ENCODE peak calls at places on chromosomes 5 and 9, in eight cellular contexts. One of them, this sample, is unnamed. For H3K27me3, the result is how much of the 10 kb centered on the place peaks cover.

GRCh38 chr5:137570070-137570469 is 70.9 kb upstream of the SPOCK1 start:
- DNase-seq in transverse colon: no peak
- DNase-seq in HepG2: no peak
- DNase-seq in SK-N-SH: no peak
- DNase-seq in stomach: no peak
- DNase-seq in upper lobe of left lung: no peak
- DNase-seq in H1: no peak
- DNase-seq in sigmoid colon: no peak
- DNase-seq in this sample: no peak

GRCh38 chr5:139644646-139645494 is 3.3 kb upstream of the CXXC5 start:
- DNase-seq in transverse colon: no peak
- DNase-seq in HepG2: no peak
- DNase-seq in SK-N-SH: peak
- DNase-seq in stomach: peak
- DNase-seq in upper lobe of left lung: peak
- DNase-seq in H1: no peak
- DNase-seq in sigmoid colon: peak
- DNase-seq in this sample: no peak

GRCh38 chr9:96636368-96636767 is 16.7 kb upstream of the CDC14B start:
- DNase-seq in transverse colon: no peak
- DNase-seq in HepG2: no peak
- DNase-seq in SK-N-SH: no peak
- DNase-seq in stomach: no peak
- DNase-seq in upper lobe of left lung: no peak
- DNase-seq in H1: no peak
- DNase-seq in sigmoid colon: no peak
- DNase-seq in this sample: no peak

GRCh38 chr9:12819436-12820185 is 44.8 kb downstream of the LURAP1L start:
- DNase-seq in transverse colon: peak
- DNase-seq in HepG2: peak
- DNase-seq in SK-N-SH: no peak
- DNase-seq in stomach: no peak
- DNase-seq in upper lobe of left lung: peak
- DNase-seq in H1: peak
- DNase-seq in sigmoid colon: no peak
- DNase-seq in this sample: no peak

GRCh38 chr9:122991370-122991830 is 42.1 kb upstream of the GPR21 start:
- DNase-seq in transverse colon: no peak
- DNase-seq in HepG2: peak
- DNase-seq in SK-N-SH: peak
- DNase-seq in stomach: no peak
- DNase-seq in upper lobe of left lung: no peak
- DNase-seq in H1: no peak
- DNase-seq in sigmoid colon: no peak
- DNase-seq in this sample: no peak

GRCh38 chr9:26656003-26656940 is 236.3 kb downstream of the CAAP1 start:
- DNase-seq in transverse colon: no peak
- DNase-seq in HepG2: peak
- DNase-seq in SK-N-SH: peak
- DNase-seq in stomach: no peak
- DNase-seq in upper lobe of left lung: no peak
- DNase-seq in H1: peak
- DNase-seq in sigmoid colon: no peak
- DNase-seq in this sample: no peak

GRCh38 chr9:8863886-8864881 is 1064.6 kb upstream of the DMAC1 start:
- DNase-seq in transverse colon: no peak
- DNase-seq in HepG2: no peak
- DNase-seq in SK-N-SH: no peak
- DNase-seq in stomach: no peak
- DNase-seq in upper lobe of left lung: no peak
- DNase-seq in H1: no peak
- DNase-seq in sigmoid colon: no peak
- DNase-seq in this sample: no peak

GRCh38 chr5:54651482-54652076 is 134.0 kb downstream of the SNX18 start:
- DNase-seq in transverse colon: peak
- DNase-seq in HepG2: no peak
- DNase-seq in SK-N-SH: peak
- DNase-seq in stomach: peak
- DNase-seq in upper lobe of left lung: peak
- DNase-seq in H1: no peak
- DNase-seq in sigmoid colon: peak
- DNase-seq in this sample: peak

GRCh38 chr9:69748304-69748703 is 11.5 kb downstream of the PTAR1 start:
- DNase-seq in transverse colon: no peak
- DNase-seq in HepG2: peak
- DNase-seq in SK-N-SH: no peak
- DNase-seq in stomach: no peak
- DNase-seq in upper lobe of left lung: no peak
- DNase-seq in H1: no peak
- DNase-seq in sigmoid colon: no peak
- DNase-seq in this sample: no peak

GRCh38 chr9:88766778-88767503 is 224.3 kb upstream of the S1PR3 start:
- DNase-seq in transverse colon: no peak
- DNase-seq in HepG2: no peak
- DNase-seq in SK-N-SH: no peak
- DNase-seq in stomach: no peak
- DNase-seq in upper lobe of left lung: no peak
- DNase-seq in H1: no peak
- DNase-seq in sigmoid colon: no peak
- DNase-seq in this sample: no peak

GRCh38 chr5:18236386-18236785 is 602.1 kb downstream of the TAF11L14 start:
- DNase-seq in transverse colon: no peak
- DNase-seq in HepG2: no peak
- DNase-seq in SK-N-SH: no peak
- DNase-seq in stomach: no peak
- DNase-seq in upper lobe of left lung: no peak
- DNase-seq in H1: no peak
- DNase-seq in sigmoid colon: no peak
- DNase-seq in this sample: no peak

GRCh38 chr5:41418220-41419031 is 92.0 kb downstream of the PLCXD3 start:
- DNase-seq in transverse colon: no peak
- DNase-seq in HepG2: no peak
- DNase-seq in SK-N-SH: no peak
- DNase-seq in stomach: no peak
- DNase-seq in upper lobe of left lung: no peak
- DNase-seq in H1: no peak
- DNase-seq in sigmoid colon: no peak
- DNase-seq in this sample: no peak

GRCh38 chr9:33698267-33698666 is 97.1 kb upstream of the PRSS3 start:
- DNase-seq in transverse colon: no peak
- DNase-seq in HepG2: no peak
- DNase-seq in SK-N-SH: no peak
- DNase-seq in stomach: no peak
- DNase-seq in upper lobe of left lung: no peak
- DNase-seq in H1: no peak
- DNase-seq in sigmoid colon: no peak
- DNase-seq in this sample: no peak

GRCh38 chr5:5424736-5425135 is 2.3 kb downstream of the ICE1 start:
- DNase-seq in transverse colon: no peak
- DNase-seq in HepG2: no peak
- DNase-seq in SK-N-SH: no peak
- DNase-seq in stomach: no peak
- DNase-seq in upper lobe of left lung: no peak
- DNase-seq in H1: no peak
- DNase-seq in sigmoid colon: no peak
- DNase-seq in this sample: no peak

GRCh38 chr9:127175319-127175715 is 52.9 kb upstream of the ANGPTL2 start:
- DNase-seq in transverse colon: no peak
- DNase-seq in HepG2: no peak
- DNase-seq in SK-N-SH: no peak
- DNase-seq in stomach: peak
- DNase-seq in upper lobe of left lung: no peak
- DNase-seq in H1: no peak
- DNase-seq in sigmoid colon: peak
- DNase-seq in this sample: no peak

GRCh38 chr9:136534396-136534795 is 11.5 kb downstream of the NOTCH1 start:
- DNase-seq in transverse colon: no peak
- DNase-seq in HepG2: no peak
- DNase-seq in SK-N-SH: no peak
- DNase-seq in stomach: no peak
- DNase-seq in upper lobe of left lung: no peak
- DNase-seq in H1: no peak
- DNase-seq in sigmoid colon: no peak
- DNase-seq in this sample: no peak

GRCh38 chr5:27241564-27242257 is 203.3 kb upstream of the CDH9 start:
- DNase-seq in transverse colon: no peak
- DNase-seq in HepG2: no peak
- DNase-seq in SK-N-SH: no peak
- DNase-seq in stomach: no peak
- DNase-seq in upper lobe of left lung: no peak
- DNase-seq in H1: no peak
- DNase-seq in sigmoid colon: no peak
- DNase-seq in this sample: no peak

GRCh38 chr5:135492319-135492626 is 40.1 kb upstream of the TIFAB start:
- DNase-seq in transverse colon: no peak
- DNase-seq in HepG2: no peak
- DNase-seq in SK-N-SH: no peak
- DNase-seq in stomach: no peak
- DNase-seq in upper lobe of left lung: peak
- DNase-seq in H1: no peak
- DNase-seq in sigmoid colon: no peak
- DNase-seq in this sample: no peak

GRCh38 chr9:117957267-117957666 is 253.1 kb downstream of the TLR4 start:
- DNase-seq in transverse colon: no peak
- DNase-seq in HepG2: no peak
- DNase-seq in SK-N-SH: no peak
- DNase-seq in stomach: peak
- DNase-seq in upper lobe of left lung: peak
- DNase-seq in H1: no peak
- DNase-seq in sigmoid colon: no peak
- DNase-seq in this sample: no peak

GRCh38 chr5:67542489-67542888 is 345.9 kb upstream of the CD180 start:
- DNase-seq in transverse colon: no peak
- DNase-seq in HepG2: no peak
- DNase-seq in SK-N-SH: no peak
- DNase-seq in stomach: no peak
- DNase-seq in upper lobe of left lung: no peak
- DNase-seq in H1: no peak
- DNase-seq in sigmoid colon: no peak
- DNase-seq in this sample: no peak

GRCh38 chr9:120236596-120236995 is 343.4 kb downstream of the CDK5RAP2 start:
- DNase-seq in transverse colon: no peak
- DNase-seq in HepG2: no peak
- DNase-seq in SK-N-SH: no peak
- DNase-seq in stomach: no peak
- DNase-seq in upper lobe of left lung: no peak
- DNase-seq in H1: no peak
- DNase-seq in sigmoid colon: no peak
- DNase-seq in this sample: no peak
- H3K27me3 ChIP-seq in transverse colon: under half
- H3K27me3 ChIP-seq in HepG2: under half
- H3K27me3 ChIP-seq in SK-N-SH: under half
- H3K27me3 ChIP-seq in stomach: under half
- H3K27me3 ChIP-seq in upper lobe of left lung: under half
- H3K27me3 ChIP-seq in H1: under half
- H3K27me3 ChIP-seq in sigmoid colon: under half
- H3K27me3 ChIP-seq in this sample: under half

DNA sequence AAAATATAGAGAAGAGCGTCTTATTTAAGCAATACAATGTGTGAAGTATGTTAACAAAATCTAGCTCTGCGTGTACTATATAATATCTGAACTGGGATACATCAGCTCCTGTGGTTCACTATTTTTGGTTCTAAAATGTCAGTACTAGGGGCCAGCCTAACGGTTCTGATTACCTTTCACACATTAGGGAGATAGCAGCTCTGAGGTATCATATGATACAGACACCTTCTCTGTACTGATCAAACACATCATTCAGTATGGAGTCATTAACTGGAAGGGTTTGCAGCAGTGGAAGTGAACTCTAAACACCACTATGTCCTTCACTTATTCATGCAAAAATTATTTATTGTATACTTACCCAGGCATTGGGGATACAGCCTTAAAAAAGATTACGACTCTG is 2.1 kb upstream of the LNPEP start:
- DNase-seq in transverse colon: no peak
- DNase-seq in HepG2: no peak
- DNase-seq in SK-N-SH: no peak
- DNase-seq in stomach: no peak
- DNase-seq in upper lobe of left lung: no peak
- DNase-seq in H1: no peak
- DNase-seq in sigmoid colon: no peak
- DNase-seq in this sample: no peak
- TF ChIP-seq EP300 in transverse colon: no peak
- TF ChIP-seq EP300 in HepG2: no peak
- TF ChIP-seq EP300 in SK-N-SH: no peak
- TF ChIP-seq EP300 in stomach: no peak
- TF ChIP-seq EP300 in upper lobe of left lung: no peak
- TF ChIP-seq EP300 in H1: no peak
- TF ChIP-seq EP300 in sigmoid colon: no peak
- TF ChIP-seq EP300 in this sample: no peak

GRCh38 chr9:81632599-81632998 is 56.7 kb downstream of the TLE1 start:
- DNase-seq in transverse colon: no peak
- DNase-seq in HepG2: no peak
- DNase-seq in SK-N-SH: no peak
- DNase-seq in stomach: no peak
- DNase-seq in upper lobe of left lung: no peak
- DNase-seq in H1: no peak
- DNase-seq in sigmoid colon: no peak
- DNase-seq in this sample: no peak
- H3K27me3 ChIP-seq in transverse colon: under half
- H3K27me3 ChIP-seq in HepG2: under half
- H3K27me3 ChIP-seq in SK-N-SH: under half
- H3K27me3 ChIP-seq in stomach: under half
- H3K27me3 ChIP-seq in upper lobe of left lung: under half
- H3K27me3 ChIP-seq in H1: under half
- H3K27me3 ChIP-seq in sigmoid colon: under half
- H3K27me3 ChIP-seq in this sample: under half

GRCh38 chr9:129362287-129363098 is 184.4 kb upstream of the IER5L start:
- DNase-seq in transverse colon: no peak
- DNase-seq in HepG2: no peak
- DNase-seq in SK-N-SH: peak
- DNase-seq in stomach: no peak
- DNase-seq in upper lobe of left lung: no peak
- DNase-seq in H1: no peak
- DNase-seq in sigmoid colon: no peak
- DNase-seq in this sample: no peak
- TF ChIP-seq EP300 in transverse colon: no peak
- TF ChIP-seq EP300 in HepG2: no peak
- TF ChIP-seq EP300 in SK-N-SH: no peak
- TF ChIP-seq EP300 in stomach: no peak
- TF ChIP-seq EP300 in upper lobe of left lung: no peak
- TF ChIP-seq EP300 in H1: no peak
- TF ChIP-seq EP300 in sigmoid colon: no peak
- TF ChIP-seq EP300 in this sample: no peak